ENCODE peak calls at places on chromosomes 3 and 15, in ten cellular contexts. F is bronchial epithelial cell; X is uterus; U is A549; D is stomach; O is cardiac fibroblast; W is GM12865; Z is epithelial cell of esophagus; N is CD8-positive, alpha-beta memory T cell; S is RWPE2. H is an unnamed sample.

GRCh38 chr3:158313344-158313927 is 203.5 kb downstream of the RSRC1 start:
- DNase-seq in F (peak), Z (peak), X (no peak), N (no peak), S (no peak), O (peak), W (peak), D (no peak), U (peak), H (peak)

GRCh38 chr15:33844186-33844585 is 124.1 kb upstream of the CHRM5 start:
- DNase-seq in O (no peak), S (no peak), W (no peak), U (no peak), F (no peak), D (no peak), X (no peak), Z (no peak), N (no peak), H (no peak)

GRCh38 chr15:89444241-89444797 is 52.1 kb downstream of the RHCG start:
- DNase-seq in D (no peak), S (no peak), O (no peak), U (no peak), W (no peak), X (no peak), F (no peak), Z (no peak), N (no peak), H (no peak)

GRCh38 chr3:9067352-9067975 is 104.2 kb upstream of the RAD18 start:
- DNase-seq in N (no peak), X (peak), Z (peak), U (peak), F (peak), W (peak), S (no peak), O (peak), D (peak), H (peak)

GRCh38 chr15:89486726-89487050 is 9.7 kb downstream of the RHCG start:
- DNase-seq in S (peak), O (no peak), Z (peak), X (no peak), F (no peak), W (peak), D (no peak), U (no peak), N (no peak), H (peak)

GRCh38 chr3:194884649-194885315 is 199.1 kb downstream of the FAM43A start:
- DNase-seq in Z (no peak), S (no peak), F (no peak), X (no peak), W (no peak), D (no peak), O (peak), U (no peak), N (no peak), H (no peak)

GRCh38 chr3:152037953-152038352 is 164.5 kb downstream of the SUCNR1 start:
- DNase-seq in N (no peak), U (no peak), W (no peak), D (no peak), O (no peak), X (no peak), S (no peak), Z (no peak), F (no peak), H (no peak)

GRCh38 chr3:138259126-138259525 is 70.5 kb downstream of the NME9 start:
- DNase-seq in N (no peak), W (no peak), Z (no peak), S (no peak), O (no peak), F (no peak), X (no peak), U (no peak), D (no peak), H (no peak)

GRCh38 chr3:61627768-61628185 is 66.4 kb downstream of the PTPRG start:
- DNase-seq in U (peak), X (no peak), O (peak), Z (peak), N (no peak), S (no peak), W (no peak), D (no peak), F (peak), H (no peak)

GRCh38 chr3:49719214-49719884 is at the start of gene AMIGO3:
- DNase-seq in U (peak), O (peak), D (peak), N (peak), S (peak), X (peak), W (peak), Z (peak), F (peak), H (peak)

DNA sequence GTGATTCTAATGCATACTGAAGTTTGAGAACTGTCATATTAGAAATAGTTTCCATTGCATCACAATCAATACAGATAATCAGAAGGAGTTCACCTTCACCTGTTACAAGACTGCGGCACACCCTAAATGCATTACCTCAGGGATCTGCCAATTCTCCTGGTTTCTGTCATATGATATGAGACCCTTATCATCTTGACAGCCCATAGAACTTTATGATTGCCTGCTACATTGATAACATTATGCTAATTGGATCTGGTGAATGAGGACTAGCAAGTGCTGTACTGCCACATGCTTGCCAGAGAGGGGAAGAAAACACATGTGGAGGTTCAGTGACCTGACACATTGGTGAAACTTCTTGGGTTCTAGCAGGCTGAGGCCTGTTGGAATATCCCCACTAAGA is 41.4 kb downstream of the FAH start:
- DNase-seq in X (no peak), F (no peak), W (no peak), U (no peak), N (no peak), Z (no peak), S (no peak), O (no peak), D (no peak), H (no peak)
- H3K4me3 ChIP-seq in X (no peak), F (no peak), W (no peak), U (no peak), N (no peak), Z (no peak), S (no peak), O (no peak), D (no peak), H (no peak)

GRCh38 chr15:32840481-32841245 is 122.9 kb downstream of the GREM1 start:
- DNase-seq in X (no peak), W (no peak), S (no peak), U (no peak), D (no peak), F (no peak), Z (no peak), N (no peak), O (peak), H (no peak)
- H3K4me3 ChIP-seq in X (no peak), W (no peak), S (no peak), U (no peak), D (no peak), F (no peak), Z (no peak), N (no peak), O (no peak), H (no peak)

GRCh38 chr15:29612096-29612495 is 210.2 kb downstream of the TJP1 start:
- DNase-seq in D (no peak), N (no peak), X (no peak), O (peak), S (no peak), Z (no peak), W (no peak), U (no peak), F (no peak), H (no peak)
- H3K4me3 ChIP-seq in D (no peak), N (no peak), X (no peak), O (no peak), S (no peak), Z (no peak), W (no peak), U (no peak), F (no peak), H (no peak)

GRCh38 chr3:22373827-22374226 is 622.8 kb upstream of the ZNF385D start:
- DNase-seq in U (no peak), F (no peak), D (no peak), W (no peak), N (no peak), Z (no peak), S (no peak), X (no peak), O (no peak), H (no peak)
- H3K4me3 ChIP-seq in U (no peak), F (no peak), D (no peak), W (no peak), N (no peak), Z (no peak), S (no peak), X (no peak), O (no peak), H (no peak)

GRCh38 chr15:96947830-96948229 is 617.3 kb downstream of the NR2F2 start:
- DNase-seq in W (no peak), U (no peak), F (no peak), S (no peak), O (peak), N (no peak), Z (no peak), D (no peak), X (no peak), H (no peak)
- H3K4me3 ChIP-seq in W (no peak), U (no peak), F (no peak), S (no peak), O (no peak), N (no peak), Z (no peak), D (peak), X (no peak), H (no peak)